ENCODE peak calls at places on chromosomes 5 and 9, in five cellular contexts. One of them, this sample, is unnamed.

GRCh38 chr5:81688215-81688614 is 62.7 kb downstream of the SSBP2 start:
- DNase-seq in GM12878: no peak
- DNase-seq in HCT116: no peak
- DNase-seq in HepG2: no peak
- DNase-seq in SK-N-SH: no peak
- DNase-seq in this sample: no peak

GRCh38 chr5:152288917-152289595 is 116.0 kb downstream of the NMUR2 start:
- DNase-seq in GM12878: no peak
- DNase-seq in HCT116: no peak
- DNase-seq in HepG2: no peak
- DNase-seq in SK-N-SH: no peak
- DNase-seq in this sample: no peak

GRCh38 chr5:52943285-52943684 is 45.9 kb upstream of the ITGA2 start:
- DNase-seq in GM12878: no peak
- DNase-seq in HCT116: no peak
- DNase-seq in HepG2: peak
- DNase-seq in SK-N-SH: no peak
- DNase-seq in this sample: no peak

GRCh38 chr5:81817980-81818379 is 67.1 kb upstream of the SSBP2 start:
- DNase-seq in GM12878: no peak
- DNase-seq in HCT116: no peak
- DNase-seq in HepG2: no peak
- DNase-seq in SK-N-SH: no peak
- DNase-seq in this sample: no peak

GRCh38 chr5:95823738-95824609 is 1.4 kb upstream of the GLRX start:
- DNase-seq in GM12878: no peak
- DNase-seq in HCT116: peak
- DNase-seq in HepG2: peak
- DNase-seq in SK-N-SH: no peak
- DNase-seq in this sample: peak

GRCh38 chr9:137724818-137725240 is 106.0 kb downstream of the EHMT1 start:
- DNase-seq in GM12878: no peak
- DNase-seq in HCT116: no peak
- DNase-seq in HepG2: no peak
- DNase-seq in SK-N-SH: no peak
- DNase-seq in this sample: no peak

GRCh38 chr9:79165006-79165405 is 406.8 kb upstream of the TLE4 start:
- DNase-seq in GM12878: no peak
- DNase-seq in HCT116: no peak
- DNase-seq in HepG2: no peak
- DNase-seq in SK-N-SH: no peak
- DNase-seq in this sample: no peak

GRCh38 chr9:16046713-16047112 is 493.9 kb downstream of the CCDC171 start:
- DNase-seq in GM12878: no peak
- DNase-seq in HCT116: no peak
- DNase-seq in HepG2: no peak
- DNase-seq in SK-N-SH: no peak
- DNase-seq in this sample: no peak

GRCh38 chr9:37025381-37026084 is 8.5 kb downstream of the PAX5 start:
- DNase-seq in GM12878: no peak
- DNase-seq in HCT116: no peak
- DNase-seq in HepG2: no peak
- DNase-seq in SK-N-SH: no peak
- DNase-seq in this sample: no peak

GRCh38 chr9:21660976-21661375 is 141.5 kb upstream of the MTAP start:
- DNase-seq in GM12878: no peak
- DNase-seq in HCT116: no peak
- DNase-seq in HepG2: no peak
- DNase-seq in SK-N-SH: no peak
- DNase-seq in this sample: no peak

GRCh38 chr5:96789794-96790193 is 18.0 kb downstream of the ERAP1 start:
- DNase-seq in GM12878: no peak
- DNase-seq in HCT116: no peak
- DNase-seq in HepG2: no peak
- DNase-seq in SK-N-SH: no peak
- DNase-seq in this sample: no peak

GRCh38 chr9:1032181-1032580 is 18.0 kb upstream of the DMRT2 start:
- DNase-seq in GM12878: no peak
- DNase-seq in HCT116: no peak
- DNase-seq in HepG2: no peak
- DNase-seq in SK-N-SH: no peak
- DNase-seq in this sample: no peak

GRCh38 chr5:172973127-172973916 is 10.2 kb upstream of the ATP6V0E1 start:
- DNase-seq in GM12878: no peak
- DNase-seq in HCT116: no peak
- DNase-seq in HepG2: no peak
- DNase-seq in SK-N-SH: no peak
- DNase-seq in this sample: no peak

GRCh38 chr9:3323714-3324113 is 202.1 kb downstream of the RFX3 start:
- DNase-seq in GM12878: no peak
- DNase-seq in HCT116: no peak
- DNase-seq in HepG2: no peak
- DNase-seq in SK-N-SH: peak
- DNase-seq in this sample: no peak

DNA sequence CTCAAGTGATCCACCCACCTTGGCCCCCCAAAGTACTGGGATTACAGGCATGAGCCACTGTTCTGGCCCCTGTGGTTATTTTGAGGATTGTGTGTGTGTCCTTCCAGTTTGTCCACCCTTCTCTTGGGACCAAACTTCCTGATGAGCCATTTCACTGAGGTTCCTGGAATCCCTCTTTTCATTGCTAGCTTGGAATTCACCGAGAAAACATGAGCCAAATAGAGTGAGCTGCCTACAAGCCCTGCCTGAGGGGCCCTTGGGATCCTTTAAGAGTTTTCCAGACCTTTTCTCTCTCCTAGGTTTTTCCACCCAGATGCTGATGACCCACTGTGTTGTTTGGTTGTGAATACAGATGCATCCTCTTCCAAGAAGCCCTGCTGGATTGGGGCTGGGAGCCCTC is 13.2 kb upstream of the KIF12 start:
- DNase-seq in GM12878: no peak
- DNase-seq in HCT116: no peak
- DNase-seq in HepG2: no peak
- DNase-seq in SK-N-SH: no peak
- DNase-seq in this sample: no peak
- TF ChIP-seq JUND in GM12878: no peak
- TF ChIP-seq JUND in HCT116: no peak
- TF ChIP-seq JUND in HepG2: no peak
- TF ChIP-seq JUND in SK-N-SH: no peak
- TF ChIP-seq JUND in this sample: no peak

DNA sequence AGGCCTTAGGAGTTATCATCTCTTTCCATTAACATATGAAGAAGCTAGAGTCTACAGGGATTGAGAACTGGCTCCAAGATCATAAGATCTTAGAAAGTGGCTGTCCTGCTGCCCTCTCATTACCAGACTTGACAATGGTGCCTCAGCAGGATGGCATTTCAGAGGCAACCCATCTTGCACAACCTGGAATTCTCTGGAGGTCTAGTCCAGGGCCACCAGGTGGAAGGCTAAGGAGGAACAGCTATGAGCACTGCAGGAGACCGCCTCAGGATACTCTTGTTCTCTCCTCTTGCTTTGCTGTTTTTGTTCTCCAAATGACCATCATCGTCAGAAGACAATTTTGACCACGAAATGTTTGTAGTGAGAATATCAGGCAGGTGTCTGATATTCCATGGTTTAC is 322.6 kb downstream of the FBXL17 start:
- DNase-seq in GM12878: no peak
- DNase-seq in HCT116: no peak
- DNase-seq in HepG2: no peak
- DNase-seq in SK-N-SH: no peak
- DNase-seq in this sample: no peak
- TF ChIP-seq JUND in GM12878: no peak
- TF ChIP-seq JUND in HCT116: no peak
- TF ChIP-seq JUND in HepG2: no peak
- TF ChIP-seq JUND in SK-N-SH: no peak
- TF ChIP-seq JUND in this sample: no peak

GRCh38 chr5:142078251-142078650 is 30.3 kb upstream of the NDFIP1 start:
- DNase-seq in GM12878: no peak
- DNase-seq in HCT116: no peak
- DNase-seq in HepG2: no peak
- DNase-seq in SK-N-SH: peak
- DNase-seq in this sample: no peak

GRCh38 chr5:142082182-142082781 is 26.3 kb upstream of the NDFIP1 start:
- DNase-seq in GM12878: no peak
- DNase-seq in HCT116: no peak
- DNase-seq in HepG2: no peak
- DNase-seq in SK-N-SH: no peak
- DNase-seq in this sample: no peak

GRCh38 chr5:142079243-142079642 is 29.3 kb upstream of the NDFIP1 start:
- DNase-seq in GM12878: no peak
- DNase-seq in HCT116: no peak
- DNase-seq in HepG2: no peak
- DNase-seq in SK-N-SH: peak
- DNase-seq in this sample: no peak

GRCh38 chr5:142078706-142079105 is 29.9 kb upstream of the NDFIP1 start:
- DNase-seq in GM12878: no peak
- DNase-seq in HCT116: no peak
- DNase-seq in HepG2: no peak
- DNase-seq in SK-N-SH: no peak
- DNase-seq in this sample: no peak

DNA sequence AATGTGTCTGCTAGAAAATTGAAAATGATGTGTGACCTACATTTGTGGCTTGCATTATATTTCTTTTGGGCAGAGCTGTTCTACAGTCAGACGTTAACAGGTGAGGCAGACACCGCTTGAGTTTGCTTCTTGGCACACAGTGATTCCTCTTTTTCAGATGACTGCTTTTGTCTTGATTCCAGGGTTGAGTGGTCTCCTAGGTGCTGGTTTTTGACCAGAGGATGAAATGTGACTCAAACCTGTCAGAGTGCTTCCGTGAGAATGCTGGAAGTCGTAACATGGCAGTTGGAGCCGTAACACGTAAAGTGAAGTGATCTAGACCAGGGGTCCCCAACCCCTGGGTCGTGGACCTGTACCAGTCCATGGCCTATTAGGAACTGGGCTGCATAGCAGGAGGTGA is 28.3 kb upstream of the NDFIP1 start:
- DNase-seq in GM12878: no peak
- DNase-seq in HCT116: no peak
- DNase-seq in HepG2: no peak
- DNase-seq in SK-N-SH: no peak
- DNase-seq in this sample: no peak
- TF ChIP-seq JUND in GM12878: no peak
- TF ChIP-seq JUND in HCT116: no peak
- TF ChIP-seq JUND in HepG2: no peak
- TF ChIP-seq JUND in SK-N-SH: no peak
- TF ChIP-seq JUND in this sample: no peak

GRCh38 chr9:129615407-129616285 is 5.3 kb downstream of the C9orf50 start:
- DNase-seq in GM12878: no peak
- DNase-seq in HCT116: no peak
- DNase-seq in HepG2: no peak
- DNase-seq in SK-N-SH: no peak
- DNase-seq in this sample: no peak

GRCh38 chr9:129614932-129615331 is 6.0 kb downstream of the C9orf50 start:
- DNase-seq in GM12878: no peak
- DNase-seq in HCT116: no peak
- DNase-seq in HepG2: no peak
- DNase-seq in SK-N-SH: no peak
- DNase-seq in this sample: no peak

GRCh38 chr9:129612123-129612522 is 8.8 kb downstream of the C9orf50 start:
- DNase-seq in GM12878: no peak
- DNase-seq in HCT116: no peak
- DNase-seq in HepG2: no peak
- DNase-seq in SK-N-SH: no peak
- DNase-seq in this sample: no peak

GRCh38 chr9:129612815-129613519 is 7.9 kb downstream of the C9orf50 start:
- DNase-seq in GM12878: no peak
- DNase-seq in HCT116: no peak
- DNase-seq in HepG2: no peak
- DNase-seq in SK-N-SH: no peak
- DNase-seq in this sample: no peak

DNA sequence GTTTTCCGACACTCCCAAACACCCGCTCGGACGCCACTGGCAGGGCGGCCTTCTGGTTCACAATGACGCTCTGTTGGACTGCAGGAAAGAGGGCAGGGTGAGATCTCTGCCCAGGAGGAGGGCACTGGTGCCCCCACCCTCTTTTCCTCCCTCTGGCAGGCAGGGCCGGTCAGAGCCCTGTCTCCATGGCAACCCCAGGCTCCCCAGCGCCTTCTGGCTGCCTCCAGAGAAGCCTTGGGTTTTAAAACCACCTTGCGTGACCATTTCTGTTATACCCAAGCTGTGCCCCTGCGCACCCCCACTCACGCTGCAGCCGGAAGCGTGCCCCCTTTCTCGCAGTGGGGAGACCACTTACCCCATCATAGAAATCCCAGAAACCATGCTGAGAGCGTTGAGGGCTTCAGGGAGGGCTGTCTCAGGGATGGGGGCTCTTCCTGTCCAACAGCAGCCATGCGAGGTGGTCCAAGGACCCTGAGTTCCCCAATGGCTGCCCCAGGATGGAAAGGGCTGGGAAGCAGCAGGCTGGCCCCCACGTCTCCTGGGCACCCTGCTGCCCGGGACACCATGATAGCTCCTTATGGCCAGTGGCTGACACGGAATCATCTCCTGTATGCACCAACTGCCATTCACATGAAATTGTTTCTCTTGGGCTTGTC is 7.3 kb downstream of the C9orf50 start:
- DNase-seq in GM12878: no peak
- DNase-seq in HCT116: no peak
- DNase-seq in HepG2: no peak
- DNase-seq in SK-N-SH: peak
- DNase-seq in this sample: no peak
- TF ChIP-seq JUND in GM12878: no peak
- TF ChIP-seq JUND in HCT116: no peak
- TF ChIP-seq JUND in HepG2: no peak
- TF ChIP-seq JUND in SK-N-SH: no peak
- TF ChIP-seq JUND in this sample: no peak

DNA sequence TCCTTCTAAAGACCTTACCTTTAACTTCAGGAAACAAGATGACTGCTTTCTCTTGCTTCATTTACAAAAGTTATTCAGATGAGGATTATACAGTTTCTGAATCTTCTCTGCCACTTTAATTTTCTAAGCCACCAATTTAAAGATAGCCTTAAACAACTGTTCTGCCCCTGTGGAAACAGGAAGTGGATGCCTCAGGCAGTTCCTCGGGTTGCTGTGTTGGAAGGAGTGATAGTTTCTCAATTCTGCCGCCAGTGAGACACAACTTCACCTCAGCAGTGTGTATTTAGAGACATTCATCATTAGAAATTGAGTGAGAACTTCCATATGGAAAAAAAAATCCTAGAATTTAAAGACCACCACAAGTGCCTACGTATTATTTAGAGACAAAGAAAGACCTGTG is 475.1 kb upstream of the WWC1 start:
- DNase-seq in GM12878: no peak
- DNase-seq in HCT116: no peak
- DNase-seq in HepG2: no peak
- DNase-seq in SK-N-SH: no peak
- DNase-seq in this sample: no peak
- TF ChIP-seq JUND in GM12878: no peak
- TF ChIP-seq JUND in HCT116: no peak
- TF ChIP-seq JUND in HepG2: no peak
- TF ChIP-seq JUND in SK-N-SH: no peak
- TF ChIP-seq JUND in this sample: no peak

DNA sequence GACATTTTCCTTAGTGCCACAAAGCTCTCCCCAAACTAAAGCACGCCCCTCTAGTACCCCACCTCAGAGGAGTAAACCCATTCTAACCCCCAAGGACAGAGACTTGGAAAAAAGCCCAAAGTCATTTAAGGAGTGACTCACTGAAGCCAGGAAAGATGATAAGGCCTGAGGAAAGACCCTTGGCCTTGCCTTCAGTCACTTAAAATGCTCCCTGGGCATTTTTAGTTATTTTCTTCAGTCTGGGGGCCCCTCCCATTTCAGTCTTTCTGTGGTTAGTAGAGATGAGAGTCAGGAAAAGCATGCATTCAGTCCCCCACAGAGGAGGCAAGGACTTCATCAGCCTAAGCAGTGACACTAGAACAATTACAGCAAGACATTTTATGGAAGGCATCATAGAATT is 13.7 kb upstream of the TLX3 start:
- DNase-seq in GM12878: no peak
- DNase-seq in HCT116: no peak
- DNase-seq in HepG2: no peak
- DNase-seq in SK-N-SH: no peak
- DNase-seq in this sample: no peak
- TF ChIP-seq JUND in GM12878: no peak
- TF ChIP-seq JUND in HCT116: no peak
- TF ChIP-seq JUND in HepG2: no peak
- TF ChIP-seq JUND in SK-N-SH: peak
- TF ChIP-seq JUND in this sample: no peak

This sample was measured in K562.